ENCODE peak calls at places on chromosomes 3 and 15, in five cellular contexts. B, J, S, M and L are unnamed samples.

GRCh38 chr15:29935296-29936020 is 113.2 kb upstream of the TJP1 start:
- DNase-seq in B (peak; percentile 41), J (no peak), S (no peak), M (peak; percentile 55), L (no peak)

GRCh38 chr3:161171113-161171512 is 50.0 kb upstream of the NMD3 start:
- DNase-seq in S (peak; percentile 19), M (no peak), J (peak; percentile 90), B (no peak), L (peak; percentile 32)

GRCh38 chr3:2420919-2421318 is 322.3 kb downstream of the CNTN4 start:
- DNase-seq in M (no peak), S (no peak), B (no peak), J (no peak), L (no peak)

GRCh38 chr3:170107926-170108325 is 70.1 kb downstream of the GPR160 start:
- DNase-seq in S (no peak), J (peak; percentile 14), M (no peak), B (no peak), L (no peak)

GRCh38 chr15:59299919-59300617 is 72.6 kb downstream of the MYO1E start:
- DNase-seq in M (peak; percentile 93), S (peak; percentile 38), B (no peak), J (peak; percentile 97), L (peak; percentile 92)

GRCh38 chr3:185959609-185960517 is 22.0 kb upstream of the TRA2B start:
- DNase-seq in S (no peak), J (peak; percentile 87), B (no peak), M (peak; percentile 91), L (peak; percentile 43)

GRCh38 chr15:73900129-73900712 is 26.0 kb upstream of the LOXL1 start:
- DNase-seq in J (peak; percentile 66), S (no peak), B (no peak), M (no peak), L (no peak)

GRCh38 chr3:31172336-31172735 is 277.9 kb upstream of the GADL1 start:
- DNase-seq in B (no peak), M (no peak), J (no peak), S (no peak), L (no peak)

GRCh38 chr3:174251696-174252095 is 607.4 kb upstream of the NAALADL2 start:
- DNase-seq in B (no peak), S (no peak), J (no peak), M (no peak), L (no peak)

GRCh38 chr15:45083223-45083622 is 30.7 kb downstream of the DUOX2 start:
- DNase-seq in B (no peak), M (no peak), S (no peak), J (no peak), L (no peak)

GRCh38 chr15:85745525-85745924 is 49.2 kb downstream of the KLHL25 start:
- DNase-seq in S (peak; percentile 35), J (no peak), M (no peak), B (no peak), L (no peak)

GRCh38 chr3:96966181-96966929 is 152.0 kb downstream of the EPHA6 start:
- DNase-seq in S (no peak), M (no peak), J (no peak), B (no peak), L (no peak)
- TF ChIP-seq CTCF in S (no peak), M (no peak), J (no peak), B (no peak), L (no peak)

DNA sequence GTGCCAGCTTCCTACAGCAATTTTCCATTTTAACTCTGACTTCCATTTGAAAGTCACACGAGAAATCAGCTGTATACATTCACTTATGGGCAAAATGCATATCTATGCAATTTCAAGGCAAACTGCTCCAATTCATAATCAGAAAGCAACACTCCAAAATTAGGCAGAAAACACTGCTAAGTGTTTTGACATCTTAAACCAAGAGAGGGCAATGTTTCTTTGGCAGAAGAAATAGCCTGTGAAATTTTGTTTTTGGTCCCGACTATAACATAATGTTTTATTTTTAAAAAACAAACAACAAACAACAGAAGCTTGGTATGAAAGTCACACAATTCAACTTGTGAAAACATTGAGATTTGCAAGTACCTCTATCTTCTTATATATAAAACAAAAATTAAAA is 42.6 kb downstream of the GOLIM4 start:
- DNase-seq in B (no peak), S (no peak), J (no peak), M (no peak), L (no peak)
- TF ChIP-seq CTCF in B (no peak), S (no peak), J (peak; percentile 3), M (no peak), L (peak; percentile 65)

GRCh38 chr3:104392327-104392726 is 974.4 kb upstream of the ALCAM start:
- DNase-seq in B (no peak), J (no peak), S (no peak), M (no peak), L (no peak)
- TF ChIP-seq CTCF in B (no peak), J (no peak), S (no peak), M (no peak), L (peak; percentile 36)

GRCh38 chr3:12041476-12041875 is 37.3 kb downstream of the SYN2 start:
- DNase-seq in B (no peak), S (no peak), J (no peak), M (no peak), L (no peak)

GRCh38 chr3:12042638-12043037 is 38.5 kb downstream of the SYN2 start:
- DNase-seq in S (no peak), B (no peak), J (no peak), M (no peak), L (no peak)

GRCh38 chr3:12044860-12045259 is 40.7 kb downstream of the SYN2 start:
- DNase-seq in M (no peak), B (no peak), S (no peak), J (no peak), L (no peak)

GRCh38 chr3:12049675-12050074 is 45.5 kb downstream of the SYN2 start:
- DNase-seq in M (no peak), S (no peak), J (no peak), B (no peak), L (no peak)

GRCh38 chr3:12046406-12046805 is 42.2 kb downstream of the SYN2 start:
- DNase-seq in J (no peak), M (no peak), B (no peak), S (no peak), L (no peak)
- TF ChIP-seq CTCF in J (no peak), M (peak; percentile 41), B (no peak), S (no peak), L (peak; percentile 55)

DNA sequence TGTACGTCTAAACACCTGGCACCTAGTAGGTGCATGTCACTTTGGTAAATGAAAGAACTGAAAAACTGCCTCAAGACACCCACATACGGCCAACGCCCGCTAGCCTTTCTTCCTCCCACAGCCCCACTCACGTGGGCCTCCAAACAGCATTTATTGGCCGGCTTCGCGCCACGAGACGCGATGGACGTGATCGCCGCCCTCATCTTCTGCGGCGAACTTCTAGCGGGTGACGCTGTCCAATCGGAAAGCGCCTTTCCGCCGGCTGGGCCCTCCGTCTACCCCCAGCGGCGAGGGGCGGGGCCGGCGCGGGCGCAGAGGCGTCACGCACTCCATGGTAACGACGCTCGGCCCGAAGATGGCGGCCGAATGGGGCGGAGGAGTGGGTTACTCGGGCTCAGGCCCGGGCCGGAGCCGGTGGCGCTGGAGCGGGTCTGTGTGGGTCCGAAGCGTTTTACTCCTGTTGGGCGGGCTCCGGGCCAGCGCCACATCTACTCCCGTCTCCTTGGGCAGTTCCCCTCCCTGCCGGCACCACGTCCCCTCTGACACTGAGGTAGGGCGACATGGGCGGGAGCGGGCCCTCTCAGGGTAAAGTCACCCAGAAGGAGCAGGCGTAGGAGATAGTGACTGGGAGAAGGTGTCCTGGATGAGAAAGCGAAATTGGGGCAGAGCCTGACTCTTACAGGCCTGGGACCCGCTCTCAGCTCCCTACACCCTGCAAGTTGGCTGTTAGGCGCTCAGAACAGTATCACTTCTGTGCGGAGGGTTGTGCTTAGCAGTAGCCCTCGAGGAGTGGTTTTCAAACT is at the start of gene LMLN:
- DNase-seq in M (peak; percentile 94), S (peak; percentile 96), J (peak; percentile 91), B (peak; percentile 95), L (peak; percentile 95)
- TF ChIP-seq CTCF in M (no peak), S (no peak), J (no peak), B (no peak), L (peak; percentile 9)

GRCh38 chr3:189822726-189823125 is 191.5 kb downstream of the TP63 start:
- DNase-seq in J (no peak), M (no peak), S (no peak), B (no peak), L (no peak)
- TF ChIP-seq CTCF in J (no peak), M (no peak), S (no peak), B (no peak), L (no peak)

GRCh38 chr3:129942296-129942695 is 32.2 kb upstream of the TRH start:
- DNase-seq in J (peak; percentile 19), B (peak; percentile 86), S (peak; percentile 62), M (no peak), L (peak; percentile 12)
- TF ChIP-seq CTCF in J (peak; percentile 66), B (peak; percentile 89), S (no peak), M (peak; percentile 88), L (peak; percentile 89)